ENCODE peak calls at places on chromosome 22, in four cellular contexts. M is neural progenitor cell; J is BE2C; X is CD8-positive, alpha-beta T cell. U is an unnamed sample.

GRCh38 chr22:49213731-49214352 is 613.8 kb downstream of the BRD1 start:
- DNase-seq in M (no peak), J (no peak), X (no peak), U (no peak)

GRCh38 chr22:43476751-43477150 is 64.9 kb downstream of the MPPED1 start:
- DNase-seq in M (no peak), J (no peak), X (no peak), U (no peak)

GRCh38 chr22:43455861-43456260 is 44.0 kb downstream of the MPPED1 start:
- DNase-seq in M (no peak), J (no peak), X (no peak), U (no peak)

GRCh38 chr22:37571258-37571991 is 8.5 kb downstream of the LGALS2 start:
- DNase-seq in M (no peak), J (no peak), X (no peak), U (no peak)

GRCh38 chr22:39214383-39215069 is 30.3 kb downstream of the PDGFB start:
- DNase-seq in M (peak; percentile 77), J (no peak), X (no peak), U (peak; percentile 39)

GRCh38 chr22:29073618-29074275 is 912 bp downstream of the KREMEN1 start:
- DNase-seq in M (peak; percentile 83), J (no peak), X (no peak), U (peak; percentile 30)

GRCh38 chr22:41935015-41935908 is 8.7 kb upstream of the TNFRSF13C start:
- DNase-seq in M (no peak), J (no peak), X (no peak), U (no peak)

GRCh38 chr22:17980013-17980510 is 44.3 kb downstream of the MICAL3 start:
- DNase-seq in M (no peak), J (no peak), X (no peak), U (no peak)

GRCh38 chr22:28783786-28784671 is 11.5 kb downstream of the CCDC117 start:
- DNase-seq in M (no peak), J (no peak), X (no peak), U (no peak)

GRCh38 chr22:31091106-31091975 is 10.2 kb downstream of the SMTN start:
- DNase-seq in M (no peak), J (no peak), X (no peak), U (no peak)

GRCh38 chr22:30941363-30941740 is 27.2 kb downstream of the MORC2 start:
- DNase-seq in M (no peak), J (no peak), X (no peak), U (no peak)

GRCh38 chr22:43000441-43001175 is 14.3 kb downstream of the PACSIN2 start:
- DNase-seq in M (no peak), J (no peak), X (no peak), U (no peak)

GRCh38 chr22:28594784-28595324 is 84.8 kb downstream of the TTC28 start:
- DNase-seq in M (peak; percentile 74), J (no peak), X (no peak), U (peak; percentile 84)

GRCh38 chr22:46320716-46321386 is 14.7 kb upstream of the TRMU start:
- DNase-seq in M (no peak), J (no peak), X (no peak), U (no peak)

GRCh38 chr22:26031641-26032040 is 137.6 kb upstream of the SEZ6L start:
- DNase-seq in M (no peak), J (no peak), X (no peak), U (no peak)

GRCh38 chr22:28297504-28297903 is 378.4 kb upstream of the PITPNB start:
- DNase-seq in M (no peak), J (no peak), X (no peak), U (peak; percentile 5)

GRCh38 chr22:24831678-24832077 is 25.7 kb downstream of the SGSM1 start:
- DNase-seq in M (no peak), J (no peak), X (no peak), U (no peak)

GRCh38 chr22:24834845-24835570 is 29.0 kb downstream of the SGSM1 start:
- DNase-seq in M (peak; percentile 59), J (peak; percentile 51), X (no peak), U (peak; percentile 31)

GRCh38 chr22:24836282-24836681 is 30.3 kb downstream of the SGSM1 start:
- DNase-seq in M (no peak), J (no peak), X (no peak), U (peak; percentile 12)

GRCh38 chr22:24830205-24830979 is 24.4 kb downstream of the SGSM1 start:
- DNase-seq in M (peak; percentile 28), J (no peak), X (no peak), U (no peak)

GRCh38 chr22:24833881-24834495 is 28.0 kb downstream of the SGSM1 start:
- DNase-seq in M (no peak), J (no peak), X (no peak), U (no peak)
- TF ChIP-seq CTCF in M (no peak), J (no peak), X (no peak), U (no peak)

DNA sequence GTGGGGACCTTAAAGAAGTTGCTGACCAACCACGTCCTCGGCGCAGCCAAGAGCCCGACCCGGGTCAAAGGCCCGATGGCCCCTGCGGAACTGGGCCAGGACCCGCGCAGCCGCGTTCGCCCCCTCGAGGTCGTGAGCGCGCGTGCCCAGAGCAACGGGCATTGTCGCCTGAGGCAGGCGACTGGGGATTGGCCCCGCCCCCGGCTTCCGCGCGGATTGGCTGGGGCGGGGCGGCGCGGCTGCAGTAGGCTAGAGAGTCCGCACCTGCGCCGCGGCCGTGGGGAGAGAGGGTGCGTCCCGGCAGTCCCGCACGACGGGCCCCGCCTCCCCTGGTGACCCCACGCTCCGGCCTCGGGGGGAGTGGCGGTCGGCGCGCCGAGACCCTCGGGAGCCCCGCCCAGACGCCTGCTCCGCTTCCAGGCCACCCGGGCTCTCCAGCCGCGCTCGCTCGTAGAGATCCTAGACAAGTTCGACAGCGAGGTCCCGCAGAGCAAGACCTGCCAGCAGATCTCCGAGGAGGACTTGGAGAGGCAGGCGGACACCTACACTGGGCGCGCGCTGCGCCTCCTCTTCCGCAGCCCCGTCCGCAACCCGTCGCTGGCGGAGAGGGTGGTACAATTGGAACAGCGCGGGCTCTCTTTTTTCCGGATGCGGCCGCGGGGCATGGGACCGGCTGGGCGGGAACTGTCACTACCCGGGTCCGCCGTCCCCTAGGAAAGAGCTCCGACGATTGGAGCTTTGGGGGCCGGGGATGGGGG is 8.3 kb upstream of the PPIL2 start:
- DNase-seq in M (peak; percentile 93), J (peak; percentile 88), X (peak; percentile 40), U (no peak)
- TF ChIP-seq CTCF in M (peak; percentile 40), J (peak; percentile 24), X (peak; percentile 44), U (no peak)

GRCh38 chr22:22767876-22768602 is 119.6 kb upstream of the IGLL5 start:
- DNase-seq in M (peak; percentile 37), J (no peak), X (no peak), U (no peak)
- TF ChIP-seq CTCF in M (peak; percentile 45), J (peak; percentile 13), X (no peak), U (peak; percentile 30)

GRCh38 chr22:20128902-20129746 is 2.5 kb upstream of the ZDHHC8 start:
- DNase-seq in M (peak; percentile 50), J (peak; percentile 74), X (no peak), U (peak; percentile 60)
- TF ChIP-seq CTCF in M (peak; percentile 48), J (peak; percentile 79), X (peak; percentile 51), U (peak; percentile 68)

DNA sequence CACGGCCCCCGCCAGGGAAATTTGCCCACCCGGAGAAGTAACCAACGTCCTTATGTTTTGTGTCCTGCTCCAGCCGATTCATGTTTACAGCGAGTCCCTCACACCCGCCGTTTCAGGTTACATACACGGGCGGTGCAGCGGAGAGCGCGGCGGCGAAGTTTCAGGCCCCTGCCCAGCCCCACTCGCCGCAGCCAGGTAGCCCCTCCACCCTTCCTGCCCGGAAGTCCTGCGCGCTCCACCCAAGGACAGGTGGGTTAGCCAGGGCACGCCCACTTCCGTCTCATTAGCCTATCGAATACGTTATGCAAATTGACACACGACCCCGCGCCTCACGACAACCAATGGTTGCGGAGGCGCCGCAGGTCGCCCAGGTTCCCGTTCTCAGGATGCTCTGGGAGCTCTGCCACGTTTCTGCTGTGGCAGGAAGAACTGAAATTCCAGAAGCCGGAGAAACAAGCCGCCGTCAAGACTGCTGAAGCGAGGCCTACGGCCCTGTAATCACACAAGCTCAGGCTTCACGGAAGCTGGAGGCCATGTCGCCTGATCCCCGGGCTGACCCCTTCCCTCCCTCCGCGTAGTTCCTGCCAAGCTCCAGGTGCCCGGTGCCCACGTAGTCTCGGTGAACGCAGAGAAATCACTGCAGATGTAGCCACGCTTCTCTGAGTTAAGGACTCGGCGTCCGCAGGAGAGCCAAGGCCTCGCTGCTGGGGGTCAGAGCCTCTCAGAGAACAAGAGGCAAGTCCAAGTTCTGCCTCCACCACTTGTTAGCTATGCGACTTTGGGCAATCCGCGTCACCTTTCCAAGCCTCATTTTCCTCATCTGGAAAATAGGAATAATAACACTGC is 22.4 kb upstream of the MYH9 start:
- DNase-seq in M (peak; percentile 100), J (no peak), X (peak; percentile 18), U (peak; percentile 83)
- TF ChIP-seq CTCF in M (peak; percentile 25), J (no peak), X (no peak), U (no peak)

DNA sequence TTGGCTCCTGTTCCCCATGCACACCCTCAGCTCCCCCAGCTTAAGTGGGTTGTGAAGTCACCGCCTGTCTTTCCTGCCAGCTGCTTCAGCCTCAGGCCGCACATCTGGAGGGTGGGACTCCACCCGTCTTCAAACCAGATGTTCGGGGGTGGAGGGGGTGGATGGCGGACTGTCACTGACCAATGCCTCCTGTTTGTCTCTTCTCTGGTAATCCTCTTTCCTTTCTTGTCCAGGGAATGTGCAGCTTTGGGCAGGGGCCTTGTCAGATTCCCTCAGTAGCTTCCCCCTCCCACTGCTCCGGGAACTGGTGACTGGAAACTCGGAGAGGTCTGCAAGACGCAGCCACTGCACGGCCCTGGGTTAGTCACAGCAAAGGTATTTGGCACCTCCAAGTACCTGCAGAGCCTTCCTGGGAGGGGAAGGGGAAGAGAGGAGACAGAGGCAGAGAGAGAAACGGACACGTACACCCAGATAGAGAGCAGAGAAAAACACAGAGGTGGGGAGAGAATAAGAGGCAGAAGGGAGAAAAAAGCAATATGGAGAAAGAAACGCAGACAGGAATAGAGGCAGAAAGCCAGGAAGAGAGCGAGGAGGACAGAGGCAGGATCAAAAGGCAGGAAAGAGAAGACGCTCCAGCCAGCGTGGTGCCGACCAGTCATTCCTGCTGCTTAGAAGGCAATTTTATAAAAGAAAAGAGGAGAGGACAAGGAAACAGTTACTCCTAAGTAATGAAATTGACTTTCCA is 56.1 kb upstream of the TIMP3 start:
- DNase-seq in M (peak; percentile 71), J (no peak), X (no peak), U (peak; percentile 59)
- TF ChIP-seq CTCF in M (no peak), J (no peak), X (no peak), U (no peak)

DNA sequence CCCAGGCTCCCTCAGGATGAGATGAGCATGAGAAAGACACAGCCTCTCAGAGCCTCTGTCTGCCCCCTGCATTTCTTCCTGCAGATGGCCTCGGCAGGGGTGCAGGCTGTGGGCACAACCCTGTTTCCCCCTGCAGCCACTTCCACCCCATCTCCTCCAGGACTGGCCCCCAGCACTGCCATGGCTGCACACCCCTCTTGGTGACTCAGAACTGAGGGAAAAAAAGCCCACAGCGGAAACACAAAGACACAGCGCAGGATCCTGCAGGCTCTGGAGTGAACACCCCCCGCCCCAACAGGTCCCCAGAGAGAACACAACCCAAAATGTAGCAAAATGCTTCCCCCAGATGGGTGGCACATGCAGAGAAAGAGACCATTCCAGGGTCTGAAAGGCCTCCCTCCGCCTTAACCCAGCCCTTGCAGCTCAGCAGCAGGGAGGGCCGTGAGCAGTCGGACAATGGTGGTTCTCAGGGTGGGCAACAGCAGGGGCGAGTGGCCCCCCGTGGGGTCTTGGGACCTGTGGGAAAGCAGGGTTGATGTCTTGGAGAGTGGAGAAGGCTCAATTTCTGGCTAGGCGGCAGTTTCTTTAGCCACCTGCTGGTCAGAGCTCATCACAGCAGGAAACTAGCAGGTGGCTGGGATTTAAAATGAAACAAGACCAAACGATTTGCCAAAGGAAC is 8.0 kb downstream of the TUBGCP6 start:
- DNase-seq in M (peak; percentile 31), J (peak; percentile 31), X (no peak), U (peak; percentile 57)
- TF ChIP-seq CTCF in M (peak; percentile 53), J (peak; percentile 64), X (no peak), U (peak; percentile 71)